ENCODE peak calls at places on chromosomes 11 and 22, in four cellular contexts. X is neuronal stem cell, E is mesenchymal stem cell, H is H1. D is an unnamed sample. For H3K36me3, the result is how much of the 10 kb centered on the place peaks cover.

GRCh38 chr22:45905924-45906865 is 70.8 kb downstream of the WNT7B start:
- DNase-seq in X (no peak), E (peak), H (no peak), D (peak)

GRCh38 chr11:8016396-8016949 is 29.3 kb downstream of the EIF3F start:
- DNase-seq in X (no peak), E (no peak), H (peak), D (peak)

GRCh38 chr11:11965656-11966353 is 42.6 kb downstream of the DKK3 start:
- DNase-seq in E (no peak), X (no peak), H (no peak), D (no peak)

GRCh38 chr22:42056757-42057511 is 13.7 kb downstream of the NAGA start:
- DNase-seq in X (no peak), H (no peak), E (no peak), D (no peak)

GRCh38 chr22:20031732-20032406 is 11.0 kb downstream of the TANGO2 start:
- DNase-seq in E (no peak), H (no peak), X (no peak), D (no peak)

GRCh38 chr22:46171940-46172339 is 21.6 kb downstream of the PPARA start:
- DNase-seq in E (no peak), X (no peak), H (no peak), D (no peak)

GRCh38 chr22:20619042-20619892 is 111.9 kb downstream of the MED15 start:
- DNase-seq in E (no peak), X (no peak), H (no peak), D (no peak)

GRCh38 chr11:75673977-75674582 is 5.2 kb upstream of the MAP6 start:
- DNase-seq in H (no peak), E (peak), X (no peak), D (peak)

GRCh38 chr11:130137999-130138398 is 21.6 kb upstream of the ST14 start:
- DNase-seq in E (no peak), H (no peak), X (no peak), D (no peak)
- H3K36me3 ChIP-seq in E (half or more), H (under half), X (half or more), D (half or more)

DNA sequence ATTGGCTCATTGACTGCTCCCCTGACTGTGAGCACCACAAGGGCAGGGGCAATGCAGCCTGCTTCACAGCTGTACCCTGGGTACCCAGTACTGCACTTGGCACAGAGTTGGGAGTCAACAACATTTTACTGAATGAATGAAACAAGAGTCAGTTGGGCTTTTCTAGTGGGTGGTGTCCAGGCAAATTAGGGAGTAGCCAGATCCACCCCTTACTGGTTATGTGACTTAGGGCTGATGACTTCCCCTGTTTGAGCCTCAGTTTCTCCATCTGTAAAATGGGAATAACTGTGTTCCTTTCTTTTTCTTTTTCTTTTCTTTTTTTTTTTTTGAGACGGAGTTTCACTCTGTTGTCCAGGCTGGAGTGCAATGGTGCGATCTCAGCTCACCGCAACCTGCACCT is 23.1 kb downstream of the MIAT start:
- DNase-seq in H (no peak), E (no peak), X (no peak), D (no peak)
- H2BK12ac ChIP-seq in H (no peak), E (peak), X (no peak), D (no peak)

GRCh38 chr11:108237058-108237481 is 14.2 kb downstream of the ATM start:
- DNase-seq in X (no peak), E (peak), H (no peak), D (no peak)
- H2BK120ac ChIP-seq in X (no peak), E (no peak), H (no peak), D (no peak)

DNA sequence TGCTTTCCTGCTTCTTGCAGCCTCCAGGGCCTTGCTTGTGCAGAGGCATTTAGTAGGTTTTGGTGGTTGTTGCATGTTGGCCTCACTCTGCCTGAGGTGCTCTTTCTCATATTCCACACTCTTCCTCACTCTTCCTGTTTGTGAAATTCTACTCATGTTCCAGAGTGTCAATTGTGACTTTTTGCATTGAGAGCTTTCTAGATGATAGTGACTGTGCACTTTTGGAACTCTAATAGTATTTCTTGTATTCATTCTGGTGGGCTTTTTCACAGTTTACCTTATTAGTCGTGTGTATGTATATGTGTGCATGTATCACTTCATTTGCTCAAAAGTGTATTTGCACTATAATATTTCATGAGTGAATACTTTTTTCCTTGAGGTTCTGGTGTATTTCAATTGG is 11.3 kb downstream of the HSD17B12 start:
- DNase-seq in E (no peak), X (no peak), H (no peak), D (no peak)
- H3K36me3 ChIP-seq in E (under half), X (under half), H (under half), D (under half)

GRCh38 chr11:20388096-20389055 is 860 bp downstream of the PRMT3 start:
- DNase-seq in E (peak), X (no peak), H (no peak), D (no peak)

DNA sequence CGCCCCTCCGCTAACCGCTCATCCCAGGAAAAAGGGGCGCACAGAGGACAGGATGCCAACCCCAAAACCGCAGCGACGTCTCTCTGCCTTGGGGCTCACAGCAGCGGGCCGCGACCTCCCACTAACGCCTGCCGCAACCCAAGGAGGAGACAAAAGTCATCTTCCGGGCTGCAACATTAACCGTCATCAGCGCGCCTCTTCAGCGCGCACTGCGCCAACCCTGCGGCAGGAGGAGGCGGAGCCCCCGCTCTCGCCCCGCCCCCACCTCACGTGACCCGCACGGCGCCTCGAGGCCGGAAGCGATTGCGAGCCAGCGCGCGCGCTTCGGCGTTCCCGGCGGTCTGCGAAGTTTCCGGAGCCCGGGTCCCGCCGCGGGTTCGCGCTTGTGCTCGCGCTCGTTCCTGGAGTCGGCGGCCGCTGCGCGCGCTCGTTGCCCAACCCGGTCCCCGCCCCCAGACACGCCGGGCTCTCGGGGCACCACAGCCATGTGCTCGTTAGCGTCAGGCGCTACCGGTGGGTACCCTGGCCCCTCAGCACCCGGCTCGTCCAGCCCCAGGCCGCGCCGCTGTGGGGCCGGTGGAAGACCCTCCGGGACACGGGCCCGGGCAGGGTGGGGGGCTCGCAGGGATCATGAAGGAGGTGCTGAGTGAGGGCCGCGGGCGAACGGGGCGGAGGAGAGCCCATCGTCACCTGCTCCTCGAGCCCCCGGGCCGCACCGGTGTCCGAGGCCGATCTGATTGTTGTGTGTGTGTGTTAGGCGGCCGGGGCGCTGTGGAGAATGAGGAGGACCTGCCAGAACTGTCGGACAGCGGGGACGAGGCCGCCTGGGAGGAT is at the start of gene PRMT3:
- DNase-seq in H (peak), E (peak), X (peak), D (peak)
- H2BK12ac ChIP-seq in H (no peak), E (peak), X (peak), D (peak)

DNA sequence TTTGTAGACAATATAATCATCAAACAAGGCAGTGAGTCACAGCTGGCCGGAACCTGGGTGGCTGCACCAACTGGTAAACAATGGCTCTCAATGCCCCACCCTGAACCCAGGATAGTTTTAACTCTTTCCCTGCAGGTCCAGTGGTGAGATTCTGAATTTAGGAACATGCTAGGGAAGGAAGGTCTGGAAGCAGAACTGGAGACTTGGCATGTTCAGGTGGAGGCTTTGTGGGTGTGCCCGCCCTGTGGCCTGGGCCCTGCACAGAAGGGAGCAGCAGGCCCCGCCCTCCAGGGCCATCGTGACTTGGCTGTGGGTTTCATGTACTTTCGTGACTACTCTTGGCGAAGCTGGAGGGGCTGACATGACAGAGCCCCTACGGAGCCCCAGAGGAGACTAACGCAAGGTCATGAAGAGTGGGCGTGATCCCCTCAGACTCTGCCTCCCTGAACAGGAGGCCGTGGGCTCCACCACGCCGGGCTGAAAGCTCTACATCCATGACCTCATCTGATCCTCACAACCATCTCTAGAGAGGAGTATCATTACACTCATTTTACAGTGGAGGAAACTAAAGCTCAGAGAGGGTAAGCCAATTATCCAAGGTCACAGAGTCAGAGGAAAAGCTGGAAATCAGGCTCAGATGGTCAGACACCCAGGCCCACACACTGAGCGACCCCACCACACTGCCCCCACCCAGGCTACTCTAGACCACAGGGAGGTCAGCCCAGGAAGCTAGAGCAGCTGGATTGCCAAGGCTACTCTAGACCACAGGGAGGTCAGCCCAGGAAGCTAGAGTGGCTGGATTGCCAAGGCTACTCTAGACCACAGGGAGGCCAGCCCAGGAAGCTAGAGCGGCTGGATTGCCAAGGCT is 27.3 kb downstream of the MAFF start:
- DNase-seq in X (no peak), H (no peak), E (no peak), D (no peak)
- H2BK120ac ChIP-seq in X (no peak), H (no peak), E (no peak), D (no peak)

GRCh38 chr11:46674463-46675287 is 25.7 kb downstream of the ARHGAP1 start:
- DNase-seq in X (peak), E (no peak), H (peak), D (peak)

GRCh38 chr11:46672381-46672839 is 28.0 kb downstream of the ARHGAP1 start:
- DNase-seq in E (no peak), X (no peak), H (no peak), D (no peak)

GRCh38 chr11:46673713-46674462 is 26.5 kb downstream of the ARHGAP1 start:
- DNase-seq in E (no peak), X (no peak), H (no peak), D (no peak)

GRCh38 chr11:46669606-46670243 is 30.7 kb downstream of the ARHGAP1 start:
- DNase-seq in H (no peak), X (no peak), E (no peak), D (no peak)

GRCh38 chr11:46671958-46672315 is 28.5 kb downstream of the ARHGAP1 start:
- DNase-seq in X (no peak), H (no peak), E (no peak), D (no peak)
- H3K36me3 ChIP-seq in X (half or more), H (under half), E (half or more), D (half or more)

GRCh38 chr11:18321991-18322711 is at the start of the genes GTF2H1 and HPS5:
- DNase-seq in E (peak), H (peak), X (peak), D (peak)
- H2BK12ac ChIP-seq in E (peak), H (peak), X (peak), D (no peak)

GRCh38 chr11:842370-843002 is at the start of the genes POLR2L and TSPAN4:
- DNase-seq in E (peak), X (peak), H (peak), D (peak)

GRCh38 chr11:844693-845644 is 2.3 kb downstream of the TSPAN4 start:
- DNase-seq in X (no peak), E (peak), H (peak), D (no peak)

GRCh38 chr11:841981-842369 is 354 bp downstream of the POLR2L start:
- DNase-seq in E (no peak), X (no peak), H (no peak), D (no peak)

GRCh38 chr11:843818-844692 is 1.4 kb downstream of the TSPAN4 start:
- DNase-seq in H (peak), X (no peak), E (peak), D (peak)

DNA sequence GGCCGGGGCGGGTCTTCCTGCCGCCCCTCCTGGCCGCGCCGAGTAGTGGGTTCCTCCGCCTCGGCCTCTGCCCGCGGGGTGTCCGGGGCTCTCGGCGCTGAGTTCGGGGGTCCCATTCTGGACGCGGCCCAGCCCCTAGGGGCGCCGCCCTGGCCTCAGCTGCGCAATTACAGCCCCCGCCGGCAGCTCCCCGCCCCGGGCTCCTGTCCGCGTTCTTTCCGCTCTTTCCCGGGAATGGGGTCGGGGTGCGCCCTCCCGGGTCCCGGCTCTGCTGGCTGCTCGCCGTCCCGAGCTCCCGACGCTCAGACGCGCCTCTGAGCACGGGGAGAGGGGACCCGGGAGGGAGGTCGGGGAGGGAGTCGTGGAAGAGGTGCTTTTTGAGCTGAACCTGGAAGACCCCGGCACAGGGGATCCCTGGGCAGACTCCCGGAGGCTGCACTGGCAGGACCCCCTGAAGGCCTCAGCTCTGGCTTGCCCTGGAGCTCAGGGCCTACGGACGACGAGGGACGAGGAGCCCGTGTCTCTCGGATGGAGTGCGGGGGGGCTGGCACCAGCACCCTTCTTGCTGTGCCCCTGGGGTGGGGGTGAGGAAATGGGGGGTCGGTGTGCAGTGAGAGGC is 543 bp downstream of the TSPAN4 start:
- DNase-seq in E (peak), H (no peak), X (no peak), D (no peak)
- H2BK120ac ChIP-seq in E (peak), H (no peak), X (peak), D (peak)

DNA sequence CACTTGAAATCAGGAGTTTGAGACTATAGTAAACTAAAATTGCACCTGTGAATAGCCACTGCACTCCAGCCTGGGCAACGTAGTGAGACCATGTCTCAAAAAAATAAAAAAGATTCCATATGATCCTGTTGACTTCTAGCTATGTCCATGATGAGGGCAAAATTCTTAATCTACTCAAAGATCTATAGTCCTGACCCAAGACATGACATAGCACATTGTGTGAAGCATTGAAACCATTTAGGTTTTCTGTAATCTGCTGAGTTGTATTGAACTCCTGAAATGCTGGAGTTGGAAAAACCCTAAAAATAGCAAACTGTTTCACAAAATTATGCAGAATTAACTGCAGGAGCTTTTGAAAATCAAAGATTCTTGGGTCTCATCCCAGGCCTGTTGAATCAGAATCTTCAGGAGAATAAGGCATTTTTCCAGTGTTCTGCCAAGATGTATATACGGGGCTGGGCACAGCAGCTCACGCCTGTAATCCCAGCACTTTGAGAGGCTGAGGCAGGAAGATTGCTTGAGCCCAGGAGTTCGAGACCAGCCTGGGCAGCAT is 29.8 kb upstream of the LDHA start:
- DNase-seq in H (no peak), X (no peak), E (no peak), D (peak)
- H3K36me3 ChIP-seq in H (under half), X (half or more), E (under half), D (under half)

D was measured in trophoblast cell.